ENCODE peak calls at places on chromosome 11, in ten cellular contexts. Y is CD4-positive, alpha-beta T cell; A is cardiac muscle cell; H is Peyer's patch; E is right atrium auricular region; J is progenitor cell of endocrine pancreas; Q is mammary epithelial cell; L is cardiac fibroblast; B is AG09319; N is IMR-90. M is an unnamed sample.

GRCh38 chr11:88281317-88281712 is 56.2 kb downstream of the CTSC start:
- DNase-seq in N (no peak), Q (no peak), A (peak), L (peak), H (no peak), Y (no peak), J (no peak), B (no peak), E (no peak), M (peak)

GRCh38 chr11:44955019-44955738 is 4.5 kb upstream of the TP53I11 start:
- DNase-seq in J (no peak), Q (no peak), Y (no peak), H (no peak), E (peak), L (peak), N (peak), A (peak), B (peak), M (no peak)

GRCh38 chr11:114192841-114193389 is 103.3 kb upstream of the NNMT start:
- DNase-seq in B (no peak), Q (no peak), N (no peak), J (no peak), E (no peak), A (peak), L (no peak), Y (no peak), H (no peak), M (peak)

GRCh38 chr11:134369656-134370525 is 38.1 kb downstream of the GLB1L2 start:
- DNase-seq in Y (no peak), B (no peak), H (no peak), N (no peak), Q (no peak), E (no peak), A (no peak), J (no peak), L (no peak), M (no peak)

GRCh38 chr11:10659339-10660216 is 34.0 kb downstream of the IRAG1 start:
- DNase-seq in A (peak), N (peak), Y (no peak), E (no peak), Q (peak), L (peak), B (no peak), J (no peak), H (no peak), M (no peak)

GRCh38 chr11:121929581-121929980 is 186.4 kb downstream of the BLID start:
- DNase-seq in L (peak), Y (no peak), A (peak), N (peak), E (no peak), J (no peak), B (no peak), Q (no peak), H (no peak), M (peak)

GRCh38 chr11:119166368-119167076 is 2.0 kb upstream of the NLRX1 start:
- DNase-seq in B (no peak), Y (no peak), Q (peak), J (no peak), H (no peak), L (peak), A (peak), N (peak), E (no peak), M (no peak)

GRCh38 chr11:69475141-69475865 is 6.2 kb upstream of the LINC01488 start:
- DNase-seq in A (no peak), B (no peak), J (no peak), Q (no peak), H (no peak), E (no peak), N (no peak), Y (no peak), L (no peak), M (no peak)

GRCh38 chr11:4606231-4607015 is 1.6 kb downstream of the TRIM68 start:
- DNase-seq in A (peak), E (no peak), J (no peak), L (peak), B (peak), H (no peak), Q (no peak), N (peak), Y (no peak), M (no peak)

GRCh38 chr11:60343094-60343704 is 16.1 kb downstream of the MS4A6E start:
- DNase-seq in B (no peak), Q (peak), Y (no peak), H (no peak), E (no peak), L (peak), A (peak), J (no peak), N (no peak), M (peak)

GRCh38 chr11:116461789-116462188 is 311.0 kb downstream of the BUD13 start:
- DNase-seq in N (no peak), E (no peak), H (no peak), L (no peak), Q (no peak), Y (no peak), J (no peak), A (no peak), B (no peak), M (peak)

GRCh38 chr11:5004429-5005274 is 10.0 kb downstream of the OR51L1 start:
- DNase-seq in Q (peak), L (peak), B (peak), Y (no peak), J (peak), E (no peak), N (peak), A (peak), H (no peak), M (peak)

GRCh38 chr11:27392715-27393114 is 29.7 kb upstream of the CCDC34 start:
- DNase-seq in L (peak), N (peak), E (no peak), A (peak), J (no peak), Q (peak), Y (no peak), B (no peak), H (no peak), M (peak)

GRCh38 chr11:93921695-93922468 is 71.5 kb upstream of the VSTM5 start:
- DNase-seq in A (peak), E (no peak), Q (peak), B (peak), H (no peak), L (peak), Y (no peak), J (peak), N (peak), M (peak)

GRCh38 chr11:78290293-78291176 is 101.8 kb downstream of the USP35 start:
- DNase-seq in E (peak), Q (peak), J (no peak), Y (no peak), A (peak), B (peak), L (peak), N (peak), H (no peak), M (no peak)

GRCh38 chr11:111465400-111465799 is 46.8 kb downstream of the BTG4 start:
- DNase-seq in A (no peak), H (no peak), Y (no peak), B (no peak), E (no peak), N (peak), L (peak), J (no peak), Q (peak), M (no peak)

GRCh38 chr11:91163619-91164451 is 941.0 kb upstream of the CHORDC1 start:
- DNase-seq in B (no peak), H (no peak), J (no peak), Y (no peak), L (peak), A (peak), N (peak), Q (peak), E (no peak), M (no peak)

GRCh38 chr11:72598901-72599300 is 75.3 kb downstream of the PDE2A start:
- DNase-seq in L (peak), Y (no peak), E (peak), Q (no peak), J (peak), A (peak), N (peak), B (no peak), H (no peak), M (peak)

GRCh38 chr11:79062814-79063762 is 377.7 kb downstream of the TENM4 start:
- DNase-seq in N (peak), B (no peak), L (peak), H (no peak), A (peak), Q (peak), Y (no peak), J (no peak), E (no peak), M (peak)

DNA sequence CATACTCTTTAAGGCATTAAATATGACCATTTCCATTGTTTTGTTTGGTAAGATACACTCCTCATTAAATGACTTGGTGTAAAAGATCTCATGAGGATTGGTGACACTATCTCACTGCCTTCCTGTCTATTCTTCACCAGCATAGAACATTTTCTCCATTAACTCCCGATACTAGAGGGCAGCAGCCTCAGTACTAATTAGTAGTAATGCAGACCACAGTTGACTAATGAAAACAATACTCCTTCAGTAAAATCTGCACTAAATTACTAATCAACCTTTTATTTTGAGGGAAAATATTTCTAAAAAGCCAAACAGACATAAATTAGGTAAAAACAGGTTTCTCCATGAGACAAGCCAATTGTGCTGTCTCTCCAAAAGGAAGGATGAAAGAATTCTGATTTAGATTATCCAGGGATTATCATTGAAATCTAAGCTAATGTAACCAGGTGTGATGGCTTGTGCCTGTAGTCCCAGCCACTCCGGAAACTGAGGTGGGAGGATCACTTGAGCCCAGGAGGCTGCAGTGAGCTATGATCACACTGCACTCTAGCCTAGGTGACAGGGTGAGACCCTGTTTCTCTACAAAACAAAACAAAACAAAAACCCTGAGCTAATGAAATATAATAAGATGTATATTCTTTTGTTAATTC is 9.4 kb downstream of the PGM2L1 start:
- DNase-seq in B (peak), E (peak), J (no peak), Y (peak), Q (peak), N (peak), H (peak), L (peak), A (peak), M (peak)
- TF ChIP-seq CTCF in B (peak), E (peak), J (peak), Y (peak), Q (peak), N (peak), H (peak), L (peak), A (peak), M (peak)

DNA sequence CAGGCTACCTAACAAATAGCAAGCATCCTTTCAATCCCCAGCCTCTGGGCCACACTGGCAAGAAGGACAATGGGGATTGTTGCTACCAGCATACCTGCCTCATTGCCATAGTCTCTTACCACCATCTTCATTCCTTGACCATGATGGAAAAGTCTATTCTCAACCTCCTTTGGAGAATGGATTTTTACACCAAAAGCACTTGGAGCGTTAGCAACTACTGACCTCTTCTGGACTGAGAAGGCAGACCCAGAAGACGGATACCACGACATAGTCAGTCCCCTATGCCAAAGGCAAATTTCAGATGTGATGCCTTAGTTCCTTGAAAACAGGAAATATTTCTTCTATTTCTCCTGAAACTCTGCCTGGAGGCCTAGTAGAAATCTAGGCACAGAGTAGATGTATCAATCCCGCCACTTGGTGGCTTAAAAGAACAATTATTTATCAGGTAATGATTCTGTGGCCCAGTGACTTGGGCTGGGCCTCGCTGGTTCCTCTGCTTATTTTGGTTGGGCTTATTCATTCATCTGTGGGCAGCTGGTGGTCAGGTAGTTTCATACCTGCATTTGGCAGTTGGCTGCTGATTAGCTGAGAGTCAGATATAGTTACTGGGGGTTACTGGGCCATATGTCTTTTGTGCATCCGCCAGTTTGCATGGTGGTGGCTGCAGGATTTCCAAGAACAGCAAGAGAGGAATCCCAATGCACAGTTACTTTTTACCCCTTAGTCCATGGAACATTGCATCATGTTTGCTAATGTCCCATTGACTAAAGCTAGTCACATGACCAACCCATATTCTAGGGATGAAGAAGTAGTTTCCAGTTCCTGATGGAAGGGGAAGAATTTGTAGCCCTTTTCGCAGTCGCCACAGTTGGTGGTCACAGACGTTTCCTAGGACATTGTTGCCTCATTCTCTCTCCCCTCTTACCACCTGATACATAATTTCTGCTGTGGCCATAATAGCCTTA is 75.2 kb downstream of the DHCR7 start:
- DNase-seq in N (peak), L (peak), A (peak), Q (peak), Y (no peak), J (no peak), H (no peak), B (peak), E (no peak), M (peak)
- TF ChIP-seq CTCF in N (peak), L (peak), A (peak), Q (peak), Y (no peak), J (peak), H (peak), B (peak), E (peak), M (peak)

DNA sequence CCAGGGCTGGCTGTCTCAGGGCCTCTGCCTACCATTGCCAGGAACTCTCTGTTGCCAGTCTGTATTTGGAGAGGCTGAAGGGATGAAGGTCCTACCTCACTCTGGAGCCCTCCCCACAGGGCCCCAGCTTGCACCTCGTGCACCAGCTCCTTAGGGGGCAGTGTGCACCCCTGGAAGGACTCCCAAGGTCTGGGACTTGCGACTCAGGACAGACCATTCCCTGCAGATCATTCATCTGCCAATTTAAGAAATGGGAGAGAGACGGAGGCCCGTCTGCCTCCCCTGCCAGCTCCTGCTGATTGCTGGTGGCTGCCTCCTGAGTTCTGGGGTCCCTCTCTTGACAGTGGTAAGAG is 27.5 kb upstream of the MALAT1 start:
- DNase-seq in B (no peak), L (peak), A (peak), E (no peak), N (peak), Y (peak), J (peak), H (no peak), Q (no peak), M (peak)
- TF ChIP-seq CTCF in B (peak), L (peak), A (peak), E (peak), N (peak), Y (no peak), J (peak), H (peak), Q (peak), M (peak)

GRCh38 chr11:63767415-63768231 is 952 bp downstream of the ZFTA start:
- DNase-seq in L (peak), B (no peak), N (peak), Q (peak), Y (peak), H (peak), J (no peak), A (peak), E (peak), M (peak)
- TF ChIP-seq CTCF in L (no peak), B (no peak), N (no peak), Q (no peak), Y (no peak), H (no peak), J (no peak), A (no peak), E (no peak), M (no peak)

GRCh38 chr11:100573911-100574513 is 113.1 kb upstream of the ARHGAP42 start:
- DNase-seq in A (no peak), Y (no peak), B (peak), E (no peak), H (no peak), J (no peak), N (no peak), L (no peak), Q (no peak), M (no peak)

GRCh38 chr11:100576044-100577021 is 110.8 kb upstream of the ARHGAP42 start:
- DNase-seq in N (peak), J (no peak), A (peak), Q (peak), B (no peak), Y (no peak), L (peak), H (no peak), E (no peak), M (peak)

GRCh38 chr11:100578966-100579365 is 108.1 kb upstream of the ARHGAP42 start:
- DNase-seq in A (peak), Y (no peak), N (peak), B (no peak), L (peak), E (no peak), Q (peak), H (no peak), J (no peak), M (no peak)

DNA sequence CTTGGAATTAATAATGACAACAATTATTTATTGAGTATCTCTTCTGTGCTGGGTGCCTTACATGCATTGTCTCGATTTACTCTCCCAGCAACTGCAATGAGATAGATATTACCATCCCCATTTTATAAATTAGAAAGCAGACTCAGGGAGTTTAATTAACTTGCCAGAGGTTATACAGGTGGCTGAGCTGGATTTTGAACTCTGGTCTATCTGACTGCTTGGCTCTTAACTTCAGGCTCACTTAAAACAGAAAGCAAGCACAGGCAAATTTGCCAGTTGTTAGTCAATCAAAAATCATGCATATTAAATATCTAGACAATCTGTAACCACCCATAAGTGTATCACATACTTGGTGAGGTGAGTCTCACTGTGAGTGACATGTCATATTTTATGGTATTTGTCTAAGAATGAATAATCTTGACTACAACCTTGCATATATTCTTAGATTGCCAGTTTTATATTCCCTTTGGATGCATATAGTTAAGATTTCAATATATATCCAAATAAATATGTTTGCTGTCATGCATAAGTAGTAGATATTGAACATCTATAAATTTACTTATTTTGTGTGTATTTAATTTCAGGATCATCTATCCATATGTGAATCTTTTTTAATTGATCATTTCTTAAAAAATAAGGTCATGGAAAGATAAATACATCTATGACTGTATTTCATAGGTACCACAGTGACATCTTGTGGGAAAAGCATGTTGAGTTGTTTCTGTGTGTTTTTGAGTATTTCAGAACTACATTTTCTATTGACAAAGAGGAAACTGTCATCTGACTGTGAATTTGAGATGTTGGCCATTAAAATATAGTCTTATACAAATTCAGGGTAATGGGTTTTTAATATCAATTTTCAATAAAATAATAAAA is 112.0 kb upstream of the ARHGAP42 start:
- DNase-seq in B (no peak), J (no peak), A (peak), L (peak), N (peak), H (no peak), Y (no peak), E (no peak), Q (peak), M (no peak)
- TF ChIP-seq CTCF in B (peak), J (peak), A (peak), L (peak), N (peak), H (peak), Y (no peak), E (peak), Q (peak), M (peak)

GRCh38 chr11:47270331-47271271 is 668 bp downstream of the MADD start:
- DNase-seq in E (no peak), Y (peak), B (no peak), H (peak), N (peak), L (peak), Q (peak), A (peak), J (no peak), M (no peak)
- TF ChIP-seq CTCF in E (no peak), Y (no peak), B (peak), H (no peak), N (peak), L (no peak), Q (no peak), A (no peak), J (no peak), M (peak)

DNA sequence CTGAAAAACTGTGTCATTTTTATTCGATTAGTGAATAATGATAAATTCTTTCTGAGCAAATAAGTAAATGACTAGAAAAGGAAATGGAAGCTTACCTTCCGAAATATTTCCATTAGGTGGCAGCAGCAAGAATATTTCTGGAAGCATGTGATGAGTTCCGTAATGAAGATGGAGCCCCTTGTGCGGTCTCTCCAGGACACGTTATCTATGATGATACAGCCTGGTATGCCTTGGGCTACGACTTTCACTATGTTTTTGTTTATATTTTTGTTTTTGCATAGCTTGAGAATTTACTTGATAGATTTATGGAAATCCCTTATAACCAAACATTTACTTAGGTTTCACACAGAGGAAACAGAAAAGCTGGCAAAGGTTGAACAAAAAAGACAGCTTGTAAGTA is 25.7 kb downstream of the CASP5 start:
- DNase-seq in H (no peak), J (no peak), A (peak), Y (no peak), L (peak), Q (no peak), N (no peak), B (no peak), E (no peak), M (no peak)
- TF ChIP-seq CTCF in H (no peak), J (no peak), A (peak), Y (no peak), L (peak), Q (no peak), N (no peak), B (no peak), E (peak), M (no peak)

DNA sequence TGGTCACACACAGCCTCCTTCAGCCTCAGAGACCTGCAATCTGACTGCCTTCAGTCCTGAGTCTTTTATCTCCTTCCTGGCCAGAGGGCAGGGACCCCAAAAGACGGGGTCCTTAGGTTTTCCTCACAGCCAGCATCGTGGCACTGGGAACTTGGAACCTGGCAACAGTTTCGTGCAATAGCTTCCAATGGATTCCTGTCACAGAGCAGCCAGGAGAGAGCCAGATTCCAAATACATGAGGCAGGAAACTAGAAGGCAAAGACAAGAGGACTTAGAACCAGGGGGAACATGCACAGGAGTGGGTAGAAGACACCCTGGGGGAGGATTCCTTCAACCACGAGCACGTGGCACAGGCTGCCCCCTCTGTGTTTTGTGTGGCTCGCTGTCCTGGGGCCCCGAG is 48.6 kb downstream of the C11orf91 start:
- DNase-seq in B (no peak), A (no peak), H (no peak), N (peak), E (no peak), J (no peak), Q (no peak), Y (no peak), L (no peak), M (no peak)
- TF ChIP-seq CTCF in B (no peak), A (no peak), H (no peak), N (no peak), E (no peak), J (no peak), Q (no peak), Y (no peak), L (no peak), M (no peak)

M was measured in neural progenitor cell.